ENCODE peak calls at places on chromosomes 13 and 19, in four cellular contexts. I is mesenchymal stem cell, B is thoracic aorta, H is cardiac muscle cell. M is an unnamed sample.

GRCh38 chr13:91356919-91357612 is 9.6 kb downstream of the MIR17HG start:
- DNase-seq in B (no peak), I (no peak), H (no peak), M (no peak)

GRCh38 chr13:20401958-20402856 is 123.5 kb downstream of the CRYL1 start:
- DNase-seq in H (no peak), I (peak), B (no peak), M (peak)

GRCh38 chr13:61765181-61765742 is 349.6 kb upstream of the PCDH20 start:
- DNase-seq in H (no peak), B (no peak), I (no peak), M (no peak)

GRCh38 chr13:99984463-99985242 is 3.1 kb downstream of the ZIC2 start:
- DNase-seq in B (no peak), I (no peak), H (no peak), M (no peak)

GRCh38 chr19:55647732-55648656 is at the start of gene CCDC106:
- DNase-seq in H (peak), B (no peak), I (peak), M (peak)

GRCh38 chr19:12657966-12658365 is 8.6 kb downstream of the MAN2B1 start:
- DNase-seq in I (no peak), H (no peak), B (no peak), M (no peak)

GRCh38 chr19:6540918-6541689 is 10.3 kb downstream of the TNFSF9 start:
- DNase-seq in I (no peak), H (no peak), B (no peak), M (peak)

GRCh38 chr13:106917673-106918652 is 350.0 kb upstream of the ARGLU1 start:
- DNase-seq in I (peak), H (peak), B (peak), M (peak)

GRCh38 chr13:96650301-96650886 is 343.9 kb downstream of the OXGR1 start:
- DNase-seq in I (peak), H (no peak), B (no peak), M (peak)

GRCh38 chr13:93473441-93474270 is 247.0 kb downstream of the GPC6 start:
- DNase-seq in I (peak), H (no peak), B (no peak), M (no peak)

GRCh38 chr13:93476175-93476574 is 249.6 kb downstream of the GPC6 start:
- DNase-seq in H (no peak), I (peak), B (no peak), M (peak)

GRCh38 chr13:93472296-93472695 is 245.7 kb downstream of the GPC6 start:
- DNase-seq in B (no peak), I (no peak), H (no peak), M (no peak)

GRCh38 chr13:93477238-93477637 is 250.6 kb downstream of the GPC6 start:
- DNase-seq in H (no peak), B (no peak), I (peak), M (no peak)

GRCh38 chr13:93472897-93473296 is 246.3 kb downstream of the GPC6 start:
- DNase-seq in B (no peak), I (no peak), H (no peak), M (no peak)
- H3K27ac ChIP-seq in B (no peak), I (no peak), H (no peak), M (no peak)

GRCh38 chr13:26873174-26873698 is 112.7 kb upstream of the GPR12 start:
- DNase-seq in H (no peak), I (no peak), B (no peak), M (no peak)

GRCh38 chr13:26878465-26878864 is 117.9 kb upstream of the GPR12 start:
- DNase-seq in I (no peak), B (no peak), H (no peak), M (no peak)

GRCh38 chr13:26867451-26868067 is 107.0 kb upstream of the GPR12 start:
- DNase-seq in H (peak), B (no peak), I (peak), M (peak)

GRCh38 chr13:26872444-26873173 is 112.0 kb upstream of the GPR12 start:
- DNase-seq in B (no peak), H (peak), I (peak), M (peak)
- H3K27ac ChIP-seq in B (no peak), H (no peak), I (no peak), M (no peak)

GRCh38 chr19:47623921-47624391 is 15.0 kb downstream of the BICRA start:
- DNase-seq in B (no peak), I (no peak), H (peak), M (peak)
- H3K27ac ChIP-seq in B (no peak), I (no peak), H (peak), M (no peak)

GRCh38 chr13:80145291-80145690 is 195.6 kb downstream of the SPRY2 start:
- DNase-seq in B (no peak), I (no peak), H (no peak), M (no peak)
- H3K27ac ChIP-seq in B (no peak), I (no peak), H (no peak), M (no peak)